ENCODE peak calls at places on chromosomes 16 and 17, in six cellular contexts. P, C, U, A, W and L are unnamed samples. For H3K4me1, the result is how much of the 10 kb centered on the place peaks cover.

GRCh38 chr17:62601438-62601837 is 26.0 kb upstream of the MRC2 start:
- DNase-seq in P (no peak), A (no peak), W (no peak), C (no peak), U (no peak), L (no peak)

GRCh38 chr17:68943123-68943811 is 11.9 kb downstream of the ABCA8 start:
- DNase-seq in A (no peak), W (no peak), P (no peak), U (no peak), C (no peak), L (no peak)

GRCh38 chr16:81758376-81758775 is 20.7 kb upstream of the PLCG2 start:
- DNase-seq in C (no peak), U (no peak), W (no peak), P (no peak), A (no peak), L (no peak)

GRCh38 chr16:4082474-4083044 is 33.7 kb downstream of the ADCY9 start:
- DNase-seq in P (no peak), U (no peak), A (no peak), W (no peak), C (no peak), L (no peak)

GRCh38 chr17:40765657-40766056 is 6.3 kb downstream of the KRT26 start:
- DNase-seq in A (no peak), U (no peak), W (no peak), P (no peak), C (no peak), L (no peak)

GRCh38 chr16:29804455-29805231 is 1.7 kb upstream of the MAZ start:
- DNase-seq in W (peak), P (no peak), A (no peak), C (peak), U (no peak), L (no peak)

GRCh38 chr16:21088143-21088542 is 62.5 kb downstream of the DNAH3 start:
- DNase-seq in P (no peak), A (no peak), U (no peak), C (no peak), W (no peak), L (no peak)

GRCh38 chr16:58904254-58904653 is 170.1 kb upstream of the GOT2 start:
- DNase-seq in P (no peak), U (no peak), C (no peak), W (no peak), A (no peak), L (no peak)

GRCh38 chr17:29645516-29646051 is 22.9 kb upstream of the CORO6 start:
- DNase-seq in U (no peak), A (no peak), W (peak), P (no peak), C (no peak), L (peak)

GRCh38 chr16:64751906-64752305 is 370.0 kb downstream of the CDH11 start:
- DNase-seq in U (no peak), W (no peak), C (no peak), A (no peak), P (no peak), L (no peak)

GRCh38 chr16:16797239-16797638 is 418.3 kb downstream of the NPIPA7 start:
- DNase-seq in W (no peak), C (no peak), U (no peak), A (peak), P (no peak), L (no peak)

GRCh38 chr17:338442-339192 is 14.0 kb downstream of the RPH3AL start:
- DNase-seq in P (no peak), A (no peak), W (peak), C (no peak), U (peak), L (no peak)

GRCh38 chr17:81392909-81393654 is 2.2 kb upstream of the BAHCC1 start:
- DNase-seq in C (no peak), U (peak), A (peak), W (no peak), P (no peak), L (no peak)

GRCh38 chr17:16974569-16975265 is 2.8 kb upstream of the TNFRSF13B start:
- DNase-seq in P (no peak), W (peak), C (no peak), A (no peak), U (no peak), L (no peak)

GRCh38 chr17:68809148-68809547 is 146.0 kb downstream of the ABCA8 start:
- DNase-seq in A (no peak), W (no peak), C (no peak), P (no peak), U (no peak), L (no peak)

GRCh38 chr17:79224903-79225302 is 150.3 kb downstream of the ENGASE start:
- DNase-seq in P (no peak), U (no peak), A (no peak), C (no peak), W (no peak), L (no peak)

GRCh38 chr16:57299009-57299718 is 14.7 kb upstream of the PLLP start:
- DNase-seq in W (peak), P (peak), C (peak), U (no peak), A (peak), L (no peak)
- H3K4me1 ChIP-seq in W (under half), P (under half), C (under half), U (under half), A (under half), L (under half)

GRCh38 chr17:2592974-2593845 is at the start of gene PAFAH1B1:
- DNase-seq in C (peak), P (no peak), W (peak), A (peak), U (peak), L (no peak)
- TF ChIP-seq CTCF in C (no peak), P (no peak), W (no peak), A (peak), U (no peak), L (peak)

DNA sequence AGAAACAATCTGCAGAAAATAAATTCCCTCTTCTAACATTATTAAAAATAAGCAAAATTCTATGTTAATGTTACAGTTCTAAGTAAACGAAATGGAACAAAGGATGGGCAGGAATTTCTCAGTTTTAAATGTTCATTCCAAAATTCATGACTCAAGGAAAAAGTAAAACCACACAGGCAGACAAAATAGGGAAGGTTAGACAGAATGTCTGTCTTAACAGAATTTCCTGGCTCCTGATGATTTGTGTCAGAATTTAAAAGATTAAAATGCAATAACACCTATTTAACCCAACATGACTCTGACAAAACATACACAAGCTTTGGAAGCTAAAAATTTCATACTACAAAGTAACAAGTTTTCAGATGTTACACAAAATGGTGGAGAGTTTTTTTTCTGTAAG is 42.8 kb downstream of the SPOP start:
- DNase-seq in P (no peak), A (no peak), C (no peak), U (no peak), W (no peak), L (no peak)
- H3K4me1 ChIP-seq in P (under half), A (under half), C (under half), U (half or more), W (half or more), L (half or more)

GRCh38 chr17:38558751-38559024 is 47.1 kb downstream of the SRCIN1 start:
- DNase-seq in A (peak), W (no peak), P (no peak), U (no peak), C (no peak), L (no peak)

GRCh38 chr17:38560503-38561318 is 45.0 kb downstream of the SRCIN1 start:
- DNase-seq in A (no peak), U (no peak), W (no peak), P (no peak), C (no peak), L (no peak)

GRCh38 chr17:38559880-38560230 is 45.9 kb downstream of the SRCIN1 start:
- DNase-seq in W (no peak), U (no peak), A (no peak), P (no peak), C (no peak), L (no peak)

GRCh38 chr17:38557836-38558750 is 47.7 kb downstream of the SRCIN1 start:
- DNase-seq in U (peak), P (peak), A (peak), C (peak), W (peak), L (no peak)

GRCh38 chr17:38559025-38559879 is 46.5 kb downstream of the SRCIN1 start:
- DNase-seq in U (peak), A (peak), W (peak), C (peak), P (peak), L (no peak)
- TF ChIP-seq CTCF in U (no peak), A (peak), W (no peak), C (no peak), P (no peak), L (peak)